ENCODE peak calls at places on chromosomes 7 and 10, in eight cellular contexts. P, A, B, Z, S, K, O and Y are unnamed samples.

GRCh38 chr7:91883676-91884362 is 3.3 kb upstream of the MTERF1 start:
- DNase-seq in P (no peak), A (no peak), B (no peak), Z (peak; percentile 86), S (no peak), K (no peak), O (no peak), Y (no peak)

GRCh38 chr7:157007470-157008066 is 2.9 kb downstream of the MNX1 start:
- DNase-seq in P (peak; percentile 63), A (no peak), B (peak; percentile 40), Z (no peak), S (no peak), K (no peak), O (no peak), Y (no peak)

GRCh38 chr7:17910377-17910776 is 29.9 kb downstream of the SNX13 start:
- DNase-seq in P (no peak), A (no peak), B (no peak), Z (no peak), S (no peak), K (no peak), O (no peak), Y (no peak)

GRCh38 chr7:27950123-27950522 is 210.2 kb downstream of the TAX1BP1 start:
- DNase-seq in P (no peak), A (no peak), B (no peak), Z (no peak), S (no peak), K (no peak), O (no peak), Y (no peak)

GRCh38 chr7:132249591-132249971 is 326.7 kb downstream of the PLXNA4 start:
- DNase-seq in P (peak; percentile 60), A (no peak), B (peak; percentile 69), Z (peak; percentile 31), S (no peak), K (peak; percentile 54), O (no peak), Y (peak; percentile 15)

GRCh38 chr10:11147723-11148122 is 130.1 kb downstream of the CELF2 start:
- DNase-seq in P (no peak), A (peak; percentile 19), B (peak; percentile 30), Z (no peak), S (no peak), K (no peak), O (no peak), Y (peak; percentile 10)

GRCh38 chr10:18472977-18473376 is 178.4 kb downstream of the NSUN6 start:
- DNase-seq in P (no peak), A (no peak), B (no peak), Z (no peak), S (no peak), K (peak; percentile 23), O (no peak), Y (no peak)

GRCh38 chr10:43952760-43953159 is 304.1 kb upstream of the ZNF32 start:
- DNase-seq in P (no peak), A (no peak), B (no peak), Z (no peak), S (no peak), K (no peak), O (no peak), Y (no peak)

GRCh38 chr10:1938317-1938716 is 201.0 kb upstream of the ADARB2 start:
- DNase-seq in P (no peak), A (peak; percentile 43), B (no peak), Z (no peak), S (no peak), K (no peak), O (no peak), Y (peak; percentile 29)

GRCh38 chr7:35334511-35334910 is 80.6 kb upstream of the TBX20 start:
- DNase-seq in P (no peak), A (no peak), B (no peak), Z (no peak), S (no peak), K (no peak), O (no peak), Y (no peak)

GRCh38 chr7:44119829-44120380 is 3.4 kb downstream of the POLD2 start:
- DNase-seq in P (no peak), A (no peak), B (no peak), Z (no peak), S (no peak), K (no peak), O (no peak), Y (no peak)

GRCh38 chr10:78868048-78868447 is 200.7 kb upstream of the ZMIZ1 start:
- DNase-seq in P (no peak), A (no peak), B (no peak), Z (no peak), S (no peak), K (no peak), O (no peak), Y (no peak)

GRCh38 chr7:5419523-5420107 is 4.0 kb downstream of the TNRC18 start:
- DNase-seq in P (peak; percentile 69), A (no peak), B (peak; percentile 82), Z (peak; percentile 20), S (no peak), K (no peak), O (no peak), Y (no peak)

GRCh38 chr10:65903620-65904019 is 1022.2 kb upstream of the LRRTM3 start:
- DNase-seq in P (no peak), A (no peak), B (no peak), Z (no peak), S (no peak), K (no peak), O (no peak), Y (no peak)

GRCh38 chr10:13439771-13440708 is 88.8 kb downstream of the BEND7 start:
- DNase-seq in P (peak; percentile 84), A (peak; percentile 29), B (peak; percentile 86), Z (peak; percentile 16), S (no peak), K (peak; percentile 79), O (no peak), Y (peak; percentile 28)

GRCh38 chr7:34066968-34067367 is 161.6 kb downstream of the BMPER start:
- DNase-seq in P (no peak), A (no peak), B (no peak), Z (no peak), S (no peak), K (no peak), O (no peak), Y (no peak)

GRCh38 chr7:71385362-71385761 is 253.4 kb downstream of the GALNT17 start:
- DNase-seq in P (no peak), A (no peak), B (no peak), Z (no peak), S (no peak), K (no peak), O (peak; percentile 27), Y (no peak)

GRCh38 chr10:118032564-118032963 is 14.2 kb downstream of the RAB11FIP2 start:
- DNase-seq in P (no peak), A (no peak), B (no peak), Z (peak; percentile 79), S (no peak), K (no peak), O (no peak), Y (no peak)
- H3K4me3 ChIP-seq in P (no peak overlapping the region), A (no peak overlapping the region), B (no peak overlapping the region), Z (no peak overlapping the region), S (no peak overlapping the region), K (no peak overlapping the region), O (no peak overlapping the region), Y (no peak overlapping the region)

DNA sequence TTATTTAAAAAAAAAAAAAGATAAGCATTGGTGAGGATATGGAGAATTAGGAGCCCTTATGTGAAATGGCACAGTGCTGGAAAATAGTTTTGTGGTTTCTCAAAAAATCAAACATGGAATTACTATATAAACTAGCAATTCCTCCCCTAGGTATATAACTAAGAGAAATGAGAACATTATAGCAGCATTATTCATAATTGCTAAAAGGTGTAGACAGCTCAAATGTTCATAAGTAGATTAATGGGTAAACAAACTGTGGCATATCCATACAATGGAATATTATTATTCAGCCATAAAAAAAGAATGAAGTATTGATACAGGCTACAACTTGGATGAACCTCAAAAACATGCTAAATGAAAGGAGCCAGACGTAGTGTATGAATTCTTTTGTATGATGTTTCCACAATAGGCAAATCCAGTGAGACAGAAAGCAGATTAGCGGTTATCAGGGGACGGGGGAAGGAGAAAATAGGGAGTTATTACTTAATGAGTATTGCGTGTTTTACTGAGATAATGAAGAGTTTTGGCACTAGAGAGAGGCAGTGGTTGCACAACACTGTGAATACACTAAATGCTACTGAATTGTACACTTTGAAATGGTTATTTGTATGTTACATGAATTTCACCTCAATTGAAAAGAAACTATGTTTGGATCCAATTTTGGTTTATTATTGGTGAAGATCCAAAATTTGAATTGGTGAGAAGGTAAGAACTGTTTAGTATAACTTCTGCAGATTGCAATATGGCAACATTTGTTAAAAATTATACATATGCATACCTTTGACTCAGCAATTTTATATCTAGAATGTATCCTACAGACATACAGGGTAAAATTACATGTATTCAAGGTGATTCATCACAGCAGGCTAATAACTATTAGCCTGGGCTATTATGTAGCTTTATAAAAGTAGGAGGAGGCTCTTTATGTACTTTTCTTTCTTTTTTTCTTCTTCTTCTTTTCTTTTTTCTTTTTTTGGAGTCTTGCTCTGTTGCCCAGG is 69.8 kb downstream of the VCL start:
- DNase-seq in P (no peak), A (no peak), B (no peak), Z (peak; percentile 61), S (no peak), K (no peak), O (no peak), Y (no peak)
- H3K36me3 ChIP-seq in P (no peaks in the 10 kb centered on the region), A (no peaks in the 10 kb centered on the region), B (no peaks in the 10 kb centered on the region), Z (peaks cover 4% of the 10 kb centered on the region), S (peaks cover 31% of the 10 kb centered on the region), K (no peaks in the 10 kb centered on the region), O (peaks cover 3% of the 10 kb centered on the region), Y (peaks cover 33% of the 10 kb centered on the region)

GRCh38 chr10:49252313-49253034 is 46.5 kb upstream of the C10orf71 start:
- DNase-seq in P (no peak), A (no peak), B (no peak), Z (no peak), S (no peak), K (no peak), O (no peak), Y (no peak)
- H3K9me3 ChIP-seq in P (no peaks in the 10 kb centered on the region), A (no peaks in the 10 kb centered on the region), B (no peaks in the 10 kb centered on the region), Z (no peaks in the 10 kb centered on the region), S (no peaks in the 10 kb centered on the region), K (no peaks in the 10 kb centered on the region), O (no peaks in the 10 kb centered on the region), Y (peaks cover 7% of the 10 kb centered on the region)

GRCh38 chr10:49113741-49114141 is 1.6 kb downstream of the VSTM4 start:
- DNase-seq in P (no peak), A (no peak), B (no peak), Z (peak; percentile 13), S (peak; percentile 47), K (no peak), O (no peak), Y (no peak)

GRCh38 chr10:49115796-49116508 is 630 bp upstream of the VSTM4 start:
- DNase-seq in P (no peak), A (no peak), B (no peak), Z (no peak), S (no peak), K (no peak), O (no peak), Y (no peak)

GRCh38 chr10:49112851-49113250 is 2.5 kb downstream of the VSTM4 start:
- DNase-seq in P (no peak), A (no peak), B (no peak), Z (no peak), S (no peak), K (no peak), O (no peak), Y (no peak)

GRCh38 chr10:49115015-49115795 is at the start of gene VSTM4:
- DNase-seq in P (no peak), A (no peak), B (peak; percentile 82), Z (peak; percentile 33), S (peak; percentile 59), K (peak; percentile 70), O (peak; percentile 71), Y (peak; percentile 61)

DNA sequence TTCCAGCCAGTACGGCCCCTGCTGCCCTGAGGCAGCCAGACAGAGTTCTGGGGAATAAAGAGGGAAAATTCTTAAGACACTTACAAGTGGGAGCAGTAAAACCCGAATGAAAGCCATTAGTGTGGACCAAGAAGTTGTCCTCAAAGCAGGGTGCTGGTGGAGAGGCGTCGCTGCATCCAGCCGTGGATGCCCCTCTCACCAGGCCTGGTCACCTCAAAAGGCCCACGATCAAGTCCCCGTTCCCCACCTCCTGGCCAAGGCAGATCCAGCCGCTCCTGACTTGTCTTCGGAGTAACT is 656 bp downstream of the VSTM4 start:
- DNase-seq in P (no peak), A (no peak), B (no peak), Z (peak; percentile 54), S (no peak), K (no peak), O (no peak), Y (no peak)
- H3K4me3 ChIP-seq in P (no peak overlapping the region), A (no peak overlapping the region), B (peak overlapping the region; percentile 65), Z (peak overlapping the region; percentile 60), S (peak overlapping the region; percentile 66), K (peak overlapping the region; percentile 7), O (peak overlapping the region; percentile 87), Y (peak overlapping the region; percentile 61)